ENCODE peak calls at places on chromosomes 5 and 9, in four cellular contexts. E, N, M and U are unnamed samples.

GRCh38 chr5:93941897-93942296 is 200.5 kb upstream of the POU5F2 start:
- DNase-seq in E (peak; percentile 54), N (no peak), M (peak; percentile 61), U (no peak)

GRCh38 chr5:84119252-84119651 is 265.4 kb downstream of the EDIL3 start:
- DNase-seq in E (no peak), N (no peak), M (no peak), U (no peak)

GRCh38 chr9:81380960-81381359 is 308.4 kb downstream of the TLE1 start:
- DNase-seq in E (no peak), N (no peak), M (no peak), U (no peak)

GRCh38 chr5:159680095-159680494 is 236.2 kb upstream of the ADRA1B start:
- DNase-seq in E (no peak), N (no peak), M (no peak), U (no peak)

GRCh38 chr5:132734687-132735086 is 2.7 kb downstream of the KIF3A start:
- DNase-seq in E (no peak), N (no peak), M (no peak), U (no peak)

GRCh38 chr5:153718713-153719112 is 228.2 kb downstream of the GRIA1 start:
- DNase-seq in E (no peak), N (no peak), M (no peak), U (no peak)

GRCh38 chr5:68793074-68793473 is 300.7 kb upstream of the SLC30A5 start:
- DNase-seq in E (no peak), N (no peak), M (no peak), U (no peak)

GRCh38 chr9:37061763-37062162 is 27.7 kb upstream of the PAX5 start:
- DNase-seq in E (no peak), N (no peak), M (no peak), U (no peak)

GRCh38 chr5:86011937-86012336 is 605.8 kb upstream of the COX7C start:
- DNase-seq in E (no peak), N (no peak), M (peak; percentile 1), U (no peak)